ENCODE peak calls at places on chromosomes 5 and 9, in seven cellular contexts. V is CD4-positive, CD25-positive, alpha-beta regulatory T cell; L is PC-3; P is naive thymus-derived CD4-positive, alpha-beta T cell; R is left ventricle myocardium inferior; T is prostate gland; Z is astrocyte. F is an unnamed sample. For H3K9me3 and H3K36me3, the result is how much of the 10 kb centered on the place peaks cover.

GRCh38 chr5:6439588-6440550 is 8.8 kb upstream of the UBE2QL1 start:
- DNase-seq in R (no peak), L (peak), P (no peak), V (no peak), T (no peak), Z (no peak), F (no peak)

GRCh38 chr5:132458226-132458560 is 32.4 kb downstream of the IRF1 start:
- DNase-seq in V (no peak), R (no peak), Z (peak), P (no peak), T (no peak), L (peak), F (no peak)

GRCh38 chr9:6355728-6356127 is 27.6 kb downstream of the TPD52L3 start:
- DNase-seq in V (no peak), Z (peak), P (no peak), R (no peak), T (no peak), L (peak), F (no peak)

GRCh38 chr5:57037355-57037754 is 85.4 kb upstream of the MIER3 start:
- DNase-seq in R (no peak), L (no peak), V (no peak), T (no peak), Z (no peak), P (no peak), F (no peak)

GRCh38 chr9:127866535-127866934 is 10.9 kb downstream of the AK1 start:
- DNase-seq in L (no peak), P (no peak), T (no peak), R (no peak), Z (no peak), V (no peak), F (no peak)

GRCh38 chr5:107997338-107997979 is 326.7 kb upstream of the EFNA5 start:
- DNase-seq in P (no peak), V (no peak), L (peak), R (no peak), T (no peak), Z (peak), F (no peak)

GRCh38 chr9:77606526-77606925 is 41.6 kb downstream of the GNA14 start:
- DNase-seq in Z (no peak), V (no peak), R (no peak), L (no peak), P (no peak), T (no peak), F (no peak)

GRCh38 chr5:95861858-95862561 is 39.5 kb upstream of the GLRX start:
- DNase-seq in Z (peak), P (no peak), T (no peak), V (no peak), R (no peak), L (peak), F (no peak)

GRCh38 chr5:92599217-92599810 is 981.7 kb downstream of the NR2F1-AS1 start:
- DNase-seq in Z (no peak), T (no peak), L (no peak), V (no peak), P (no peak), R (no peak), F (no peak)

GRCh38 chr5:132498152-132498551 is 7.6 kb upstream of the IRF1 start:
- DNase-seq in P (no peak), V (no peak), Z (peak), T (peak), R (peak), L (peak), F (no peak)

GRCh38 chr9:93684806-93685553 is 108.6 kb downstream of the PHF2 start:
- DNase-seq in R (no peak), V (no peak), Z (no peak), L (peak), P (no peak), T (no peak), F (no peak)

GRCh38 chr5:149820012-149820411 is 89.9 kb downstream of the PPARGC1B start:
- DNase-seq in T (no peak), P (no peak), L (no peak), R (no peak), V (no peak), Z (no peak), F (no peak)

GRCh38 chr5:322281-322941 is 897 bp downstream of the AHRR start:
- DNase-seq in P (no peak), T (no peak), R (no peak), L (no peak), Z (no peak), V (no peak), F (no peak)

DNA sequence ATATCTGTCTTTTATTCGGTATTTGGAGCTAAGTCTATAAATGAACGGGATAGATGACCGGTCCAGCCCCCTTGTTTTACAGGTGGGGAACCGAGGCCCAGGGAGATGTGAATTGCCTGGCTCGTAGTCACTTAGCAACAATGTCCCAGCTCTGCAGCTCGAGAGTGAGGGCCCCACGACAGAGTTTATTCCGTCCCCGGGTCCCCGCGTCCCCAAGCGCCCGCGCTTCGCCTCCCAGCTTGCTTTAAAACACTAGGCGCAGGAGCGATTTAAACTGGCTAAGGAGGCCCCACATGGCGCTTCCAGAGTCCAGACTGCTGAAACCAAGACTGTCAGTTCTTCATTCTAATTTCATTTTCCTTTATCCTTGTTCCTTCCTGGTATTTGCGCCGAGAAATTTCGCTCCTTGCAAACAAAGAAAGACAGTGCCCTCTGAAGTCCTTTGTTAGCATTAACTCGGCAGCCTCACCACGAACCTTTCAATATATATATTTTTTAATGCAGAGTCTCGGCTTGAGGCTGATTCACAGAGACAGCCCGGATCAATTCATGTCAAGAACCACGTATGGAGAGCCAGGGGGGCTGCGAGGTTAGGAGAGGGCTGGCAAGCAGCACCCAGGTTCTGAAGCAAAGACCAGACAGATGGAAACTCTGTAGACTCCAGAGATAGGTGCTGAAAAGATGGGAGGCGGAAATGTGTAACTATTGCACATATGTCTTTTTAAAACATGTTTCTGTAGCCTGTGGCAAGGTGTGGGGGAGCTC is 1.4 kb upstream of the ENC1 start:
- DNase-seq in P (no peak), L (peak), V (peak), T (peak), Z (peak), R (peak), F (peak)
- H3K9me3 ChIP-seq in P (under half), L (under half), V (under half), T (under half), Z (under half), R (under half), F (under half)

GRCh38 chr9:96813607-96814006 is 35.7 kb upstream of the ZNF510 start:
- DNase-seq in R (no peak), V (no peak), P (no peak), L (no peak), T (no peak), Z (no peak), F (no peak)

GRCh38 chr9:96818535-96818934 is 35.8 kb downstream of the ZNF782 start:
- DNase-seq in R (no peak), P (no peak), T (no peak), Z (no peak), L (no peak), V (no peak), F (no peak)

GRCh38 chr9:96817973-96818372 is 36.3 kb downstream of the ZNF782 start:
- DNase-seq in P (no peak), L (no peak), Z (no peak), R (no peak), T (no peak), V (no peak), F (no peak)
- H3K36me3 ChIP-seq in P (under half), L (half or more), Z (under half), R (half or more), T (under half), V (under half), F (under half)

DNA sequence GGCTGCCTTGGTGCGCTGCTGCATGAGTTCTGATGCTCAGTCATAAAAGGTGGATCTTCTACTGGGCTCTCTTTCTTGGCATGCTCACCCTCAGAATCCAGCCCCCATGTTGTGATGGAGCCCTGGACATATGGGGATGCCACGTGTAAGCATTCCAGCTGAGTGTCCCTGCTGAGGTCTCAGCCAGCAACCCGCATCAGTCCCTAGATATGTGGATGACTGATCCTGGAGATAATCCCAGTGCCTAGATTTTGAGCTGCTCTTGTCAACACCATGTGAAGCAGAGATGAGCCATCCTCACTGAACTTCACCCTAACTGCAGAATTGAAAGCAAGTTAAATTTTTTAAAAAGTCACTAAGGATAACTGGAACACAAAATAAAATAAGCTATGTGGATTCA is 390.1 kb downstream of the DMRT2 start:
- DNase-seq in R (no peak), T (no peak), Z (no peak), P (no peak), V (no peak), L (no peak), F (no peak)
- H3K9me3 ChIP-seq in R (under half), T (under half), Z (under half), P (under half), V (under half), L (under half), F (under half)

GRCh38 chr5:72013741-72014703 is 93.3 kb upstream of the MAP1B start:
- DNase-seq in Z (peak), L (no peak), P (no peak), T (no peak), R (no peak), V (no peak), F (no peak)

GRCh38 chr5:72015103-72015548 is 92.1 kb upstream of the MAP1B start:
- DNase-seq in T (no peak), R (no peak), V (no peak), L (peak), Z (peak), P (no peak), F (no peak)

GRCh38 chr5:72021651-72022357 is 85.5 kb upstream of the MAP1B start:
- DNase-seq in V (no peak), Z (no peak), L (no peak), P (no peak), R (no peak), T (no peak), F (no peak)

GRCh38 chr5:72018158-72018803 is 89.0 kb upstream of the MAP1B start:
- DNase-seq in R (peak), P (no peak), T (no peak), L (peak), Z (no peak), V (peak), F (peak)
- H3K36me3 ChIP-seq in R (under half), P (under half), T (under half), L (under half), Z (under half), V (under half), F (under half)

GRCh38 chr5:3997670-3998069 is 402.0 kb downstream of the IRX1 start:
- DNase-seq in T (no peak), L (no peak), V (no peak), P (no peak), R (no peak), Z (no peak), F (no peak)
- H3K9me3 ChIP-seq in T (under half), L (under half), V (under half), P (under half), R (under half), Z (under half), F (under half)

GRCh38 chr9:35717132-35717870 is 14.7 kb downstream of the TLN1 start:
- DNase-seq in L (no peak), Z (no peak), R (no peak), V (no peak), P (no peak), T (no peak), F (no peak)
- H3K36me3 ChIP-seq in L (half or more), Z (half or more), R (half or more), V (half or more), P (half or more), T (half or more), F (half or more)

DNA sequence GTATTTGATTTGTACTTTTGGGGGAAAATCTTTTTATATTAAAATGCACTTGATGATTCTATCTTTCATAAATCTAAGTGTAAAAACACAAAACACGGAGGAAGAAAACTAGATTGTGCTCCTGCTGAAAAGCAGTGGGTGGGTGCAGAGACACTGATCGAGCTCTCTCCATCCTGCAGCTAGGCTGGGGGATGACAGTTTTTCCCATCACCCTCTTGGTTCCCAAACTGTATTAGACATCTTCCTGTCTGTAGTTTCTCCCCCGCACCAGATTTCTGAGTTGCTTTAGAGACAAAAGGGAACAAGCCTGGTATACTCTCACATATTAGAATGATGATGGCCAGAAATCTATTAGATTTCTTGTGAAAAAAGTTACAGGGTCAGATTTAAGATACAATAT is 99.6 kb downstream of the FAM114A2 start:
- DNase-seq in V (no peak), Z (no peak), T (no peak), L (no peak), R (no peak), P (no peak), F (no peak)
- H3K9me3 ChIP-seq in V (under half), Z (under half), T (under half), L (under half), R (half or more), P (under half), F (under half)

GRCh38 chr9:35712762-35713400 is 19.1 kb downstream of the TLN1 start:
- DNase-seq in R (no peak), Z (no peak), L (no peak), V (no peak), P (no peak), T (no peak), F (no peak)

GRCh38 chr9:35713578-35713977 is 18.4 kb downstream of the TLN1 start:
- DNase-seq in Z (no peak), V (no peak), T (no peak), L (no peak), R (no peak), P (no peak), F (no peak)

GRCh38 chr9:35714123-35714522 is 17.9 kb downstream of the TLN1 start:
- DNase-seq in T (no peak), P (no peak), Z (no peak), V (no peak), L (no peak), R (no peak), F (no peak)

GRCh38 chr9:35710818-35711500 is 21.0 kb downstream of the TLN1 start:
- DNase-seq in L (no peak), V (no peak), R (no peak), Z (no peak), T (no peak), P (no peak), F (no peak)

DNA sequence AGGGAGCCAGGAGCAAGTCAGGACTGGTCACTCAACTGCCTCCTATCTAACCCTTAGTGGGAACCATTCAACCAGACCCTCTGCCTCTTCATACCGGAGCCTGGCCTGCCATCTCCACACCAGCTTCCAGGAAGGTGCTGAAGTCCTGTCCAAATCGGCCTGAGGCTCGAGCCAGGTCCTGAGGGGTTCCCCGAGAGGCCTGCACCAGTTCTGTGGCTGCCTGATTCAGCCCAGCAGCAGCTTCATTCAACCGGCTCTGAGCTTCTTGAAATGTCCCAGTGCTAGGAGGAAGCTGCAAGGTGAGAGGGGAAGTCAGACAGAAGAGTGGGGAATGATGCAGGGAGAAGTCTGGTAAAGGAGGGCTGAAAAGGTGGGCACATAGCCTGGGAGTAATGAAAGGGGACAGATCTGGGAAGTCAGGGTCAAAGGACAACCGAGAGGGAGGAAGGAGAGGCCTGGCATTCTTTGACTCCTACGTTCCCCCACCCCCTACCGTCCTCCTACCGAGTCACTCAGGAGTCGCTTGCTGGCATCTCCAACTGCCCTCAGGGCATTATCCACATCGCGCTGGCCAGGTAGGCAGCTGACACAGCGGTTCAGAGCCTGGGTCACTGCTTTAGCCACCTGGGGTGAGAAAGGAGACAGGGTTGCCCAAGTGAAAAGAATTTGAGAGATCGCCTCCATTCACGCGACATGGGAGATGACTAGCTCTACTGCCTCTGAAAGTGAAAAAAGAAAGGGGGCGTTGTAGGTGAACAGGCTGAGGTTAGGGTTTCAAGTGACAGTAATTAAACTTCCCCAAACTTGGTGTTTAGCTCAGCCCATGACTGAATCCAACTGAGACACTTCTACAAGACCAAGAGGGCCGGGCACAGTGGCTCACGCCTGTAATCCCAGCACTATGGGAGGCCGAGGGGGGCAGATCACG is 20.2 kb downstream of the TLN1 start:
- DNase-seq in L (peak), V (no peak), T (no peak), R (no peak), P (no peak), Z (no peak), F (no peak)
- H3K36me3 ChIP-seq in L (under half), V (half or more), T (half or more), R (half or more), P (half or more), Z (half or more), F (half or more)

DNA sequence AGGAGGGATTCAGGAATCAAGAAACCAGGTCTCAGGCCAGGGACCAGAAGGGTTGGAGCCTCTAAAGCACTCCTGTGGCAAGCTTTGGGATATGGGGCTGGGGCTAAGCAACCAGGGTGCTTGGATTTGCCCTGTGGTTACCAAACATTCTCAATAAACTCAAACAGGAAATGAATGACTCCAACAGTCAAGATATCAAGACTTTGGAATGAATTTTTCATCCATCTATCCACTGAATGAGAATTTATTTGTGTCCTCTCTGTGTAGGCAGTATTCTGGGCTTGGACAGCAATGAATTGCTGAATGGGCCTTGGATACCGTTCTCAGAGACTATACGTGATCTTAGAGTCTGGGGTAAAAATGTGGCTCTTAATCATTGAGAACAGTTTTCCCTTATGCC is 212.5 kb downstream of the DAB2IP start:
- DNase-seq in V (no peak), Z (peak), P (no peak), T (no peak), L (no peak), R (no peak), F (no peak)
- H3K9me3 ChIP-seq in V (under half), Z (under half), P (under half), T (under half), L (under half), R (under half), F (under half)

GRCh38 chr5:180234271-180234670 is 25.3 kb upstream of the RASGEF1C start:
- DNase-seq in R (no peak), V (no peak), P (no peak), Z (no peak), L (no peak), T (no peak), F (no peak)

GRCh38 chr5:180238631-180239030 is 29.6 kb upstream of the RASGEF1C start:
- DNase-seq in Z (no peak), T (no peak), L (no peak), V (no peak), P (no peak), R (no peak), F (no peak)

GRCh38 chr5:180235846-180236245 is 26.8 kb upstream of the RASGEF1C start:
- DNase-seq in L (no peak), P (no peak), V (no peak), R (no peak), T (no peak), Z (no peak), F (no peak)

GRCh38 chr5:180233729-180234128 is 24.7 kb upstream of the RASGEF1C start:
- DNase-seq in R (no peak), L (no peak), V (no peak), T (no peak), Z (no peak), P (no peak), F (no peak)

DNA sequence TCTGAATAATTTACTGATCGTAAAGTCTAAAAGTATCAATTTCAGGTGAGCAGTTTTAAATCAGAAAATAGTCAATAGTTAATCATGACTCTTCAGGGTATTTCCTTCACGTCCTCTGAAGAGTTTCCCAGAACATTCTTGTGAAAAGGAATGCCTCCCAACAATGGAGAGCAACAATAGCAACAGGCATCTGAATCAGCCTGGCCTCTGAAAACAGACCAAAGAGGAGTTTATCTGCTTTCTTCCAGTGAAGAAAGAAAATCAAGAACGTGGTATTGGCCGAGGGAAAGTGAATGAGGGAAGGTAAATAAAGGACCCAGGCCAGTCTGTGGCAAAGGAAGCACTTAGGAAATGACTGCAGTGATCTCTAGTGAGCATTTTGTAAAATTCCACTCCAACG is 26.1 kb upstream of the RASGEF1C start:
- DNase-seq in R (no peak), P (no peak), L (no peak), T (no peak), Z (no peak), V (no peak), F (no peak)
- H3K36me3 ChIP-seq in R (half or more), P (under half), L (under half), T (under half), Z (under half), V (half or more), F (under half)